ENCODE peak calls at places on chromosome 21, in five cellular contexts. One of them, this sample, is unnamed.
A peak's percentile ranks its signal among the peaks of the same experiment; 100 is the strongest.

GRCh38 chr21:26461500-26461899 is 111.6 kb downstream of the CYYR1 start:
- DNase-seq in cardiac muscle cell: no peak
- DNase-seq in fibroblast of mammary gland: no peak
- DNase-seq in cardiac fibroblast: no peak
- DNase-seq in MM.1S: no peak
- DNase-seq in this sample: no peak

GRCh38 chr21:24375201-24375600 is 1232.1 kb downstream of the MRPL39 start:
- DNase-seq in cardiac muscle cell: no peak
- DNase-seq in fibroblast of mammary gland: no peak
- DNase-seq in cardiac fibroblast: no peak
- DNase-seq in MM.1S: peak; percentile 31
- DNase-seq in this sample: no peak

GRCh38 chr21:16072692-16073091 is 342.9 kb downstream of the USP25 start:
- DNase-seq in cardiac muscle cell: peak; percentile 85
- DNase-seq in fibroblast of mammary gland: peak; percentile 99
- DNase-seq in cardiac fibroblast: peak; percentile 81
- DNase-seq in MM.1S: no peak
- DNase-seq in this sample: no peak

GRCh38 chr21:36260030-36260787 is 59.8 kb upstream of the MORC3 start:
- DNase-seq in cardiac muscle cell: peak; percentile 81
- DNase-seq in fibroblast of mammary gland: peak; percentile 68
- DNase-seq in cardiac fibroblast: peak; percentile 81
- DNase-seq in MM.1S: peak; percentile 87
- DNase-seq in this sample: peak; percentile 20

GRCh38 chr21:33901421-33902288 is 13.9 kb downstream of the ATP5PO start:
- DNase-seq in cardiac muscle cell: peak; percentile 84
- DNase-seq in fibroblast of mammary gland: peak; percentile 79
- DNase-seq in cardiac fibroblast: peak; percentile 82
- DNase-seq in MM.1S: peak; percentile 47
- DNase-seq in this sample: no peak

GRCh38 chr21:23578027-23578426 is 2029.3 kb downstream of the MRPL39 start:
- DNase-seq in cardiac muscle cell: no peak
- DNase-seq in fibroblast of mammary gland: no peak
- DNase-seq in cardiac fibroblast: no peak
- DNase-seq in MM.1S: no peak
- DNase-seq in this sample: no peak

GRCh38 chr21:27152996-27153395 is 186.1 kb upstream of the ADAMTS5 start:
- DNase-seq in cardiac muscle cell: no peak
- DNase-seq in fibroblast of mammary gland: no peak
- DNase-seq in cardiac fibroblast: no peak
- DNase-seq in MM.1S: no peak
- DNase-seq in this sample: no peak

GRCh38 chr21:25939396-25939761 is 204.6 kb downstream of the GABPA start:
- DNase-seq in cardiac muscle cell: no peak
- DNase-seq in fibroblast of mammary gland: no peak
- DNase-seq in cardiac fibroblast: peak; percentile 27
- DNase-seq in MM.1S: no peak
- DNase-seq in this sample: no peak

GRCh38 chr21:42387843-42388242 is 8.0 kb downstream of the TMPRSS3 start:
- DNase-seq in cardiac muscle cell: no peak
- DNase-seq in fibroblast of mammary gland: no peak
- DNase-seq in cardiac fibroblast: no peak
- DNase-seq in MM.1S: no peak
- DNase-seq in this sample: no peak

GRCh38 chr21:29939859-29940245 is at the start of gene GRIK1:
- DNase-seq in cardiac muscle cell: no peak
- DNase-seq in fibroblast of mammary gland: peak; percentile 2
- DNase-seq in cardiac fibroblast: no peak
- DNase-seq in MM.1S: no peak
- DNase-seq in this sample: no peak

GRCh38 chr21:15293251-15293650 is 228.5 kb upstream of the NRIP1 start:
- DNase-seq in cardiac muscle cell: peak; percentile 96
- DNase-seq in fibroblast of mammary gland: peak; percentile 87
- DNase-seq in cardiac fibroblast: peak; percentile 94
- DNase-seq in MM.1S: no peak
- DNase-seq in this sample: peak; percentile 86

GRCh38 chr21:16370176-16370575 is 640.4 kb downstream of the USP25 start:
- DNase-seq in cardiac muscle cell: no peak
- DNase-seq in fibroblast of mammary gland: no peak
- DNase-seq in cardiac fibroblast: no peak
- DNase-seq in MM.1S: no peak
- DNase-seq in this sample: no peak

DNA sequence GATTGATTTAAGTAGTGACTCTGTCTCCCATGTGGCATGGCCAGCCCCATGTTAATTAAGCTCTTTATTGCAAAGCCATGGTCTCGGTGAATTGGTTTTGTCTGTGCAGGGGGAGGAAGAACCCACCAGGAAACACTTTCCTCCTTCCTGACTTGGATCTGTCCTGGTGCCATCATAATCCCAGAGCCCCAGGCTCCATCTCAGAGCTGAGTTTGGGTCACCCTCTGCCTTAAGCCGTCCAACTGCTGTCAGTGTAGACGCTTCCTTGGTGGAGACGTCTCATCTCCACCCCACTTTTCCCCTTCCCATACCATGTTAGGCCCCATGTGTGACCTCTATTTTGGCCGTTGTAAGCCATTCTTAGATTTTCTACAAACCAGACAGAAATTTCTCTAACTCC is 36.0 kb upstream of the COL6A2 start:
- DNase-seq in cardiac muscle cell: no peak
- DNase-seq in fibroblast of mammary gland: no peak
- DNase-seq in cardiac fibroblast: no peak
- DNase-seq in MM.1S: no peak
- DNase-seq in this sample: no peak
- TF ChIP-seq CTCF in cardiac muscle cell: no peak
- TF ChIP-seq CTCF in fibroblast of mammary gland: no peak
- TF ChIP-seq CTCF in cardiac fibroblast: no peak
- TF ChIP-seq CTCF in MM.1S: no peak
- TF ChIP-seq CTCF in this sample: no peak

GRCh38 chr21:37659874-37660273 is 256.4 kb downstream of the KCNJ6 start:
- DNase-seq in cardiac muscle cell: no peak
- DNase-seq in fibroblast of mammary gland: no peak
- DNase-seq in cardiac fibroblast: no peak
- DNase-seq in MM.1S: no peak
- DNase-seq in this sample: no peak

GRCh38 chr21:37658121-37658993 is 257.9 kb downstream of the KCNJ6 start:
- DNase-seq in cardiac muscle cell: no peak
- DNase-seq in fibroblast of mammary gland: peak; percentile 8
- DNase-seq in cardiac fibroblast: no peak
- DNase-seq in MM.1S: no peak
- DNase-seq in this sample: no peak

GRCh38 chr21:37656899-37657298 is 259.4 kb downstream of the KCNJ6 start:
- DNase-seq in cardiac muscle cell: no peak
- DNase-seq in fibroblast of mammary gland: no peak
- DNase-seq in cardiac fibroblast: no peak
- DNase-seq in MM.1S: no peak
- DNase-seq in this sample: no peak

GRCh38 chr21:37660709-37661108 is 255.5 kb downstream of the KCNJ6 start:
- DNase-seq in cardiac muscle cell: no peak
- DNase-seq in fibroblast of mammary gland: no peak
- DNase-seq in cardiac fibroblast: no peak
- DNase-seq in MM.1S: no peak
- DNase-seq in this sample: no peak

GRCh38 chr21:37658994-37659458 is 257.2 kb downstream of the KCNJ6 start:
- DNase-seq in cardiac muscle cell: peak; percentile 49
- DNase-seq in fibroblast of mammary gland: peak; percentile 86
- DNase-seq in cardiac fibroblast: peak; percentile 67
- DNase-seq in MM.1S: no peak
- DNase-seq in this sample: no peak
- TF ChIP-seq CTCF in cardiac muscle cell: peak; percentile 23
- TF ChIP-seq CTCF in fibroblast of mammary gland: peak; percentile 45
- TF ChIP-seq CTCF in cardiac fibroblast: peak; percentile 59
- TF ChIP-seq CTCF in MM.1S: no peak
- TF ChIP-seq CTCF in this sample: peak; percentile 29

GRCh38 chr21:21159253-21159899 is 161.2 kb downstream of the NCAM2 start:
- DNase-seq in cardiac muscle cell: no peak
- DNase-seq in fibroblast of mammary gland: peak; percentile 23
- DNase-seq in cardiac fibroblast: no peak
- DNase-seq in MM.1S: no peak
- DNase-seq in this sample: no peak

GRCh38 chr21:21163904-21164303 is 165.7 kb downstream of the NCAM2 start:
- DNase-seq in cardiac muscle cell: peak; percentile 85
- DNase-seq in fibroblast of mammary gland: peak; percentile 80
- DNase-seq in cardiac fibroblast: peak; percentile 85
- DNase-seq in MM.1S: peak; percentile 64
- DNase-seq in this sample: peak; percentile 17

DNA sequence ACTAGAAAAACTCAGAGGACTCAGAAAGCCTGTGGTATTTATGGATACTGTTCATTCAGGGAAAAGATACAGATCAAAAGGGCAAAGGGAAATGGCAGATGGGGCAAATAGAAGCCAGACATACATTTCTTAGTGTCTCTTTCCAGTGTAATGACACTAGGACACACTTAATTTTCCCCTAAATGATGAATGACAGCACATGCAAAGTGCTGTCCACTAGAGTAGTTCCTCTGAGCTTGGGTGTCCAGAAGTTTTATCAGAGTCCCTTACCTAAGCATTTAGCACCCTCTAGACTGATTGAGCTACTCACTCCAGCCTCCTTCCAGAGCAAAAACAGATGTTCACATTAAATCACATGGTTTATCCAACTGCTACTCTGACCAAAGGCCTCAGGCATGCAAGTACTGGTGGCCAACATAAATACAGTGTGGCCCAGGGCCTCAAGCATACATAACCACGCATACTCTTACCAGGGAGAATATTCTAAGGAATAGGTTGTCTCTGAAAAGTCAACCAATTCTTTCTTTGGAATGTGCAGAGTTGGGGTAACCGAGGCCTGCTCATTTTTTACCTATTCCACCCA is 166.9 kb downstream of the NCAM2 start:
- DNase-seq in cardiac muscle cell: peak; percentile 81
- DNase-seq in fibroblast of mammary gland: peak; percentile 94
- DNase-seq in cardiac fibroblast: peak; percentile 86
- DNase-seq in MM.1S: no peak
- DNase-seq in this sample: peak; percentile 5
- TF ChIP-seq CTCF in cardiac muscle cell: no peak
- TF ChIP-seq CTCF in fibroblast of mammary gland: no peak
- TF ChIP-seq CTCF in cardiac fibroblast: no peak
- TF ChIP-seq CTCF in MM.1S: no peak
- TF ChIP-seq CTCF in this sample: no peak

DNA sequence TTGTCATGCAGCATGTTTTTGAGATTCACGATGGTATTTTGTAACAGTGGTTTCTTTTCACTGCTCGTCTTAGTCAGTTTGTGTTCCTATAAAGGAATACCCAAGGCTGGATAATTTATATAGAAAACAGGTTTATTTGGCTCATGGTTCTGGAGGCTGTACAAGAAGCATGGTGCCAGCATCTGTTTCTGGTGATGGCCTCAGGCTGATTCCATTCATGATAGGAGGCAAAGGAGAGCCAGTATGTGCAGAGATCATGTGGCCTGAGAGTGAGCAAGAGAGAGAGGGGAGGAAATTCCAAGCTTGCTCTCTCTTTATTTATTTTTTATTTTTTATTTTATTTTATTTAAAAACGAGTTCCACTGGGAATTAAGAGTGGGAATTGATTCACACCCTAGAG is 2.0 kb upstream of the C21orf91 start:
- DNase-seq in cardiac muscle cell: no peak
- DNase-seq in fibroblast of mammary gland: no peak
- DNase-seq in cardiac fibroblast: no peak
- DNase-seq in MM.1S: no peak
- DNase-seq in this sample: no peak
- TF ChIP-seq CTCF in cardiac muscle cell: no peak
- TF ChIP-seq CTCF in fibroblast of mammary gland: no peak
- TF ChIP-seq CTCF in cardiac fibroblast: no peak
- TF ChIP-seq CTCF in MM.1S: no peak
- TF ChIP-seq CTCF in this sample: no peak

GRCh38 chr21:43829575-43830119 is 35.4 kb upstream of the AGPAT3 start:
- DNase-seq in cardiac muscle cell: no peak
- DNase-seq in fibroblast of mammary gland: no peak
- DNase-seq in cardiac fibroblast: no peak
- DNase-seq in MM.1S: no peak
- DNase-seq in this sample: no peak
- TF ChIP-seq CTCF in cardiac muscle cell: no peak
- TF ChIP-seq CTCF in fibroblast of mammary gland: no peak
- TF ChIP-seq CTCF in cardiac fibroblast: peak; percentile 3
- TF ChIP-seq CTCF in MM.1S: peak; percentile 16
- TF ChIP-seq CTCF in this sample: no peak

DNA sequence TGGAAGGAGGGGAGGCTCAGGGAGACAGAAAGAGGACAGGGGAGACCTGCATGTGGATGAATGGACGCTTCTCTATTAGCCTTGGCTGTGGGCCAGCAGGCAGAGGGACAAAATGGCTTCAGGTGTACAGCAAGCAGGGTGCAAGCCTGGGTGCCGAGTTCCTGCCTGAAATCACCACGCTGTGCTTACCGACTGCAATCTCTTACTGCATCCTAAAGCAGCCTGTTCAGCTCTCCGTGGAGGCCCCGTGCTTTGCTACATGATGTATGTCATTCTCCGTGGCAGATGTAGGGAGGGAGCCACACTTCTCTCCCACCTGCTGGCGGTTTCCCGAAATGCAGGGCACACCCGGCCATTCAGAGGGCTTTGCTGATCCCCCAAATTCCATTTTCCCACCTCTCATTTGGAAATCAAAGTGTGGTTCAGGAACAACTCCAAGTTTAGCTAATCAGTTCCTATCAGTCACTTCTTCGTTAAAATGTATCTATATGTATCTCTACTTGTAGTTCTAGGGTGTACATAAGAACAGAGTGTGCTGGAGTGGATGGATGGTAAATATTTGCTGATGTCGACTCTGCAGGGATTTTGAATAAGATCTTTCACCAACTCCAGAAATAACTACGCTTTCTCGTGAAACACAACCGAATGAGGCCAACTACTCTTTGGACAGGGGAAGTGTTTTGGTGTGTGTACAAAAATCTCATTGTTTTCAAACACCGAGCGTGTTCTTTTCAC is 122.3 kb upstream of the BACE2 start:
- DNase-seq in cardiac muscle cell: no peak
- DNase-seq in fibroblast of mammary gland: no peak
- DNase-seq in cardiac fibroblast: no peak
- DNase-seq in MM.1S: no peak
- DNase-seq in this sample: no peak
- TF ChIP-seq CTCF in cardiac muscle cell: no peak
- TF ChIP-seq CTCF in fibroblast of mammary gland: no peak
- TF ChIP-seq CTCF in cardiac fibroblast: no peak
- TF ChIP-seq CTCF in MM.1S: peak; percentile 55
- TF ChIP-seq CTCF in this sample: peak; percentile 54